ENCODE peak calls at places on chromosomes 11 and 22, in six cellular contexts. P, X, L, C, B and Z are unnamed samples.

GRCh38 chr22:46660604-46661201 is 40.5 kb downstream of the GRAMD4 start:
- DNase-seq in B (no peak), X (no peak), P (no peak), L (no peak), C (no peak), Z (no peak)

GRCh38 chr22:48239461-48240164 is 1477.2 kb downstream of the TBC1D22A start:
- DNase-seq in B (no peak), X (no peak), L (no peak), P (no peak), C (no peak), Z (no peak)

GRCh38 chr11:1238767-1239595 is 16.1 kb downstream of the MUC5B start:
- DNase-seq in L (no peak), B (peak; percentile 70), C (peak; percentile 77), X (no peak), P (no peak), Z (no peak)

GRCh38 chr11:72777755-72778278 is 16.0 kb downstream of the STARD10 start:
- DNase-seq in P (no peak), C (peak; percentile 27), L (no peak), B (peak; percentile 81), X (no peak), Z (no peak)

GRCh38 chr22:34814260-34814659 is 251.7 kb upstream of the ISX start:
- DNase-seq in P (no peak), L (no peak), C (no peak), B (no peak), X (peak; percentile 67), Z (peak; percentile 10)

GRCh38 chr11:110133182-110133581 is 40.0 kb downstream of the ZC3H12C start:
- DNase-seq in P (no peak), C (no peak), X (no peak), B (no peak), L (no peak), Z (no peak)

GRCh38 chr11:47667135-47667534 is 24.8 kb upstream of the MTCH2 start:
- DNase-seq in B (no peak), X (no peak), P (no peak), C (no peak), L (no peak), Z (no peak)

GRCh38 chr11:115462757-115463156 is 41.5 kb downstream of the CADM1 start:
- DNase-seq in C (no peak), B (no peak), L (no peak), X (no peak), P (no peak), Z (no peak)

GRCh38 chr22:48004038-48004437 is 1241.6 kb downstream of the TBC1D22A start:
- DNase-seq in L (no peak), X (no peak), C (no peak), B (no peak), P (no peak), Z (no peak)

GRCh38 chr11:50174189-50174588 is 141.5 kb downstream of the OR4C45 start:
- DNase-seq in C (no peak), B (no peak), P (peak; percentile 1), X (peak; percentile 44), L (peak; percentile 63), Z (no peak)

GRCh38 chr11:57508341-57509170 is 6.9 kb downstream of the SLC43A1 start:
- DNase-seq in X (no peak), B (no peak), L (no peak), C (no peak), P (no peak), Z (no peak)

GRCh38 chr11:35980646-35981402 is 37.0 kb downstream of the LDLRAD3 start:
- DNase-seq in X (no peak), L (peak; percentile 74), C (no peak), P (peak; percentile 64), B (no peak), Z (peak; percentile 49)

GRCh38 chr11:230431-230830 is 5.7 kb downstream of the SIRT3 start:
- DNase-seq in X (no peak), P (no peak), B (no peak), C (no peak), L (no peak), Z (no peak)

GRCh38 chr11:18384157-18384641 is 10.2 kb upstream of the LDHA start:
- DNase-seq in C (peak; percentile 22), B (peak; percentile 66), X (peak; percentile 98), P (peak; percentile 94), L (peak; percentile 81), Z (peak; percentile 94)

GRCh38 chr11:35029979-35030378 is 109.0 kb upstream of the CD44 start:
- DNase-seq in L (peak; percentile 95), C (peak; percentile 43), X (peak; percentile 77), P (peak; percentile 66), B (no peak), Z (peak; percentile 80)

GRCh38 chr11:121350314-121351046 is 57.9 kb downstream of the SC5D start:
- DNase-seq in C (no peak), P (no peak), X (no peak), B (no peak), L (no peak), Z (no peak)

GRCh38 chr22:25069758-25070461 is 117.4 kb downstream of the KIAA1671 start:
- DNase-seq in B (no peak), X (no peak), P (no peak), C (no peak), L (no peak), Z (no peak)

GRCh38 chr11:120646206-120646605 is 134.7 kb downstream of the GRIK4 start:
- DNase-seq in B (no peak), L (no peak), P (no peak), C (peak; percentile 35), X (no peak), Z (no peak)

GRCh38 chr11:17439316-17439782 is 37.3 kb downstream of the ABCC8 start:
- DNase-seq in C (no peak), B (no peak), P (no peak), X (no peak), L (no peak), Z (no peak)

GRCh38 chr22:44119669-44120313 is 60.9 kb upstream of the PARVG start:
- DNase-seq in P (no peak), B (no peak), X (no peak), C (no peak), L (no peak), Z (no peak)

GRCh38 chr11:67281552-67282150 is 7.5 kb upstream of the ANKRD13D start:
- DNase-seq in L (no peak), P (no peak), B (peak; percentile 22), C (no peak), X (no peak), Z (no peak)

GRCh38 chr11:74726547-74727182 is 4.6 kb downstream of the CHRDL2 start:
- DNase-seq in P (peak; percentile 84), X (peak; percentile 72), L (peak; percentile 71), B (peak; percentile 75), C (peak; percentile 82), Z (peak; percentile 70)

GRCh38 chr22:46592390-46592872 is 27.8 kb upstream of the GRAMD4 start:
- DNase-seq in L (peak; percentile 59), B (peak; percentile 51), C (peak; percentile 31), P (peak; percentile 68), X (peak; percentile 72), Z (peak; percentile 97)

GRCh38 chr11:43930868-43931716 is 11.3 kb upstream of the C11orf96 start:
- DNase-seq in B (no peak), C (no peak), L (peak; percentile 61), X (no peak), P (peak; percentile 57), Z (peak; percentile 62)

GRCh38 chr11:73308003-73308962 is at the start of gene ARHGEF17:
- DNase-seq in P (peak; percentile 87), B (peak; percentile 67), L (peak; percentile 70), C (peak; percentile 72), X (peak; percentile 76), Z (peak; percentile 88)

GRCh38 chr22:29231971-29232959 is 26.6 kb downstream of the EMID1 start:
- DNase-seq in L (no peak), P (peak; percentile 64), B (peak; percentile 91), X (no peak), C (peak; percentile 2), Z (no peak)

GRCh38 chr11:104812416-104812815 is 85.8 kb downstream of the CASP12 start:
- DNase-seq in C (no peak), L (no peak), P (no peak), B (no peak), X (no peak), Z (no peak)

GRCh38 chr11:32331792-32332191 is 103.5 kb downstream of the WT1 start:
- DNase-seq in X (no peak), P (no peak), B (no peak), C (no peak), L (no peak), Z (no peak)

GRCh38 chr11:32333335-32333991 is 101.9 kb downstream of the WT1 start:
- DNase-seq in B (peak; percentile 67), C (no peak), X (peak; percentile 64), L (peak; percentile 48), P (peak; percentile 64), Z (peak; percentile 45)

GRCh38 chr11:32334822-32335221 is 100.5 kb downstream of the WT1 start:
- DNase-seq in L (peak; percentile 9), P (no peak), X (no peak), B (no peak), C (peak; percentile 40), Z (no peak)

GRCh38 chr11:32331098-32331497 is 104.2 kb downstream of the WT1 start:
- DNase-seq in B (no peak), L (no peak), P (peak; percentile 58), X (peak; percentile 20), C (no peak), Z (no peak)

GRCh38 chr11:32332990-32333334 is 102.4 kb downstream of the WT1 start:
- DNase-seq in C (no peak), B (no peak), L (no peak), P (no peak), X (no peak), Z (no peak)
- H3K4me3 ChIP-seq in C (no peak overlapping the region), B (peak overlapping the region; percentile 55), L (no peak overlapping the region), P (no peak overlapping the region), X (peak overlapping the region; percentile 56), Z (peak overlapping the region; percentile 37)

GRCh38 chr22:27331526-27332281 is 469.9 kb downstream of the MN1 start:
- DNase-seq in L (peak; percentile 28), P (peak; percentile 88), B (peak; percentile 74), X (peak; percentile 77), C (no peak), Z (peak; percentile 48)
- TF ChIP-seq CTCF in L (peak; percentile 32), P (peak; percentile 61), B (peak; percentile 29), X (peak; percentile 63), C (no peak), Z (peak; percentile 71)

GRCh38 chr22:42645341-42645937 is 3.8 kb downstream of the CYB5R3 start:
- DNase-seq in P (no peak), B (no peak), C (no peak), X (no peak), L (no peak), Z (no peak)
- H3K4me3 ChIP-seq in P (no peak overlapping the region), B (peak overlapping the region; percentile 26), C (no peak overlapping the region), X (peak overlapping the region; percentile 31), L (no peak overlapping the region), Z (no peak overlapping the region)

DNA sequence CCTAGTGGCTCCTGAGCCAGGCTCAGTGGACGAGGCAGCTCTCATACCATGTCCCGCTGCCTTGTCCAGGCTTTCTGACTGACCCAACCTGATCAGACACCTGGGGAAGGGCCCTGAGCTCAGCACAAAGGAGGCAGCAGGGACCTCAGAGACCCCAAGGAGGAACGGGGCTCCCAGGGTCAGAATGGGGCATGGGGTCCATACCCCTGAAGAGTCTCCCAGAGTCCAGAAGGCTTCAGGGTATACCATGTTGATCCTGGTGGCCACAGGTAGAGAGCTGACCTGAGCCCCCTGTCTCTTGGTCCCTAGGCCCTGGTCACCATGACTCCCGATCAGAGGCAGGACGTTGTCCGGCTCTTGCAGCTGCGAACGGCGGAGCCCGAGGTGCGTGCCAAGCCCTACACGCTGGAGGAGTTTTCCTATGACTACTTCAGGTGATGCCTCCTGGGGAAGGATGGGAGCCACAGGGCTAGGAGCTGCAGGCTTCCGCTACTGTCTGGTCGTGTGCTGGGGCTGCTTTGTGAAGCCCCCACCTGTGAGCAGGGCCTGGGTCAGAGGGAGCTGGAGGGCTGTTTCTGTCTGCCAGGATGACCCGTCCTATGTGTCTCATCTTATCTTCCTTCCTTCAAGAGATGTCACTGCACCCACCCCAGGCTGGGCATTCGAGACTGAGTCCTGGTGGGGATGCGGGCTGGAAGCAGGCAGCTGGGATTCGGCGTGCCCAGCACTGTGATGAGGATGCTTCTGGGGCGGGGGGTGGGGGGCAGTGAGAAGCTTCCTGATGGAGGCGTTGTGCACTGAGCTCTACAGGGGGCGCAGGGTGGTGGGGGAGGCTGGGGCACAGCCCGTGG is 74.2 kb downstream of the MYO7A start:
- DNase-seq in C (no peak), P (no peak), X (no peak), B (no peak), L (no peak), Z (no peak)
- TF ChIP-seq CTCF in C (no peak), P (no peak), X (no peak), B (no peak), L (no peak), Z (no peak)